ENCODE peak calls at places on chromosomes 5 and 9, in eight cellular contexts. T is HCT116, M is neural progenitor cell, H is GM23248, Q is OCI-LY7, J is MM.1S, D is SK-N-SH, N is PC-3. L is an unnamed sample. For H3K9me3, the result is how much of the 10 kb centered on the place peaks cover.

GRCh38 chr9:121169094-121169601 is 32.5 kb downstream of the RAB14 start:
- DNase-seq in D (peak), H (peak), M (no peak), Q (peak), J (no peak), N (peak), T (no peak), L (no peak)

GRCh38 chr9:37801287-37801850 is 772 bp downstream of the DCAF10 start:
- DNase-seq in D (peak), J (peak), H (peak), M (peak), N (peak), Q (peak), T (no peak), L (peak)

GRCh38 chr9:71672573-71672972 is 95.7 kb downstream of the CEMIP2 start:
- DNase-seq in D (no peak), Q (no peak), H (no peak), T (no peak), M (no peak), N (no peak), J (no peak), L (no peak)

GRCh38 chr5:1484416-1485319 is 39.1 kb downstream of the LPCAT1 start:
- DNase-seq in D (no peak), H (no peak), T (no peak), J (no peak), M (no peak), N (no peak), Q (peak), L (no peak)

GRCh38 chr5:72467987-72468386 is 39.2 kb downstream of the ZNF366 start:
- DNase-seq in Q (no peak), M (no peak), N (peak), H (peak), T (no peak), J (no peak), D (no peak), L (no peak)

GRCh38 chr9:134591082-134591571 is 50.5 kb upstream of the COL5A1 start:
- DNase-seq in H (peak), Q (no peak), J (no peak), M (peak), D (no peak), N (no peak), T (no peak), L (no peak)

GRCh38 chr5:55102345-55102744 is at the start of gene GZMA:
- DNase-seq in J (peak), H (no peak), N (no peak), M (no peak), T (no peak), Q (no peak), D (no peak), L (no peak)

GRCh38 chr5:15835514-15835913 is 335.5 kb downstream of the FBXL7 start:
- DNase-seq in D (no peak), Q (no peak), H (peak), J (no peak), T (no peak), M (no peak), N (no peak), L (no peak)

GRCh38 chr9:125835655-125836054 is 88.5 kb downstream of the PBX3 start:
- DNase-seq in J (no peak), T (no peak), D (no peak), H (no peak), Q (no peak), N (no peak), M (no peak), L (no peak)

GRCh38 chr5:122099060-122099790 is 21.2 kb upstream of the LOX start:
- DNase-seq in J (no peak), M (no peak), D (no peak), H (peak), Q (no peak), N (peak), T (peak), L (peak)

GRCh38 chr5:174306345-174307030 is 261.0 kb downstream of the NSG2 start:
- DNase-seq in D (no peak), Q (no peak), H (no peak), T (no peak), J (no peak), M (no peak), N (no peak), L (no peak)

GRCh38 chr5:131303537-131303936 is 39.7 kb downstream of the CDC42SE2 start:
- DNase-seq in J (no peak), Q (no peak), H (peak), N (no peak), M (no peak), D (no peak), T (no peak), L (no peak)

GRCh38 chr5:96855041-96855872 is 21.0 kb upstream of the ERAP2 start:
- DNase-seq in H (peak), N (peak), J (no peak), Q (no peak), M (no peak), T (no peak), D (no peak), L (no peak)

GRCh38 chr9:86854898-86855523 is 92.3 kb downstream of the GAS1 start:
- DNase-seq in T (no peak), H (peak), D (peak), J (no peak), Q (no peak), M (peak), N (peak), L (peak)

GRCh38 chr9:134630393-134630790 is 11.2 kb upstream of the COL5A1 start:
- DNase-seq in Q (no peak), T (no peak), D (no peak), N (no peak), H (no peak), M (no peak), J (no peak), L (no peak)

GRCh38 chr5:175867587-175868347 is 3.6 kb upstream of the CPLX2 start:
- DNase-seq in M (peak), D (peak), J (no peak), T (peak), H (peak), N (peak), Q (peak), L (peak)

GRCh38 chr5:79935992-79936643 is 54.9 kb downstream of the MTX3 start:
- DNase-seq in D (no peak), H (peak), N (no peak), M (no peak), T (no peak), Q (no peak), J (no peak), L (peak)

GRCh38 chr5:94793113-94793815 is 174.8 kb downstream of the SLF1 start:
- DNase-seq in D (no peak), J (peak), N (peak), M (no peak), T (no peak), Q (peak), H (peak), L (no peak)

GRCh38 chr9:129888809-129889460 is 53.7 kb downstream of the USP20 start:
- DNase-seq in D (no peak), J (no peak), T (no peak), Q (no peak), N (no peak), H (no peak), M (no peak), L (no peak)

GRCh38 chr5:6736524-6737042 is 23.4 kb downstream of the TENT4A start:
- DNase-seq in Q (no peak), D (no peak), J (no peak), N (no peak), H (no peak), M (no peak), T (no peak), L (no peak)

GRCh38 chr5:95986937-95987520 is 25.4 kb upstream of the ELL2 start:
- DNase-seq in N (no peak), H (no peak), M (no peak), Q (no peak), D (no peak), J (no peak), T (no peak), L (peak)

GRCh38 chr9:129323376-129323998 is 145.4 kb upstream of the IER5L start:
- DNase-seq in H (peak), T (no peak), Q (no peak), M (no peak), N (no peak), J (no peak), D (no peak), L (no peak)

GRCh38 chr9:132011896-132012295 is 67.8 kb downstream of the MED27 start:
- DNase-seq in N (no peak), J (no peak), M (no peak), Q (peak), D (no peak), H (no peak), T (no peak), L (no peak)

GRCh38 chr5:69359699-69360098 is 9.6 kb downstream of the AK6 start:
- DNase-seq in N (no peak), T (no peak), D (no peak), Q (no peak), M (no peak), J (no peak), H (no peak), L (no peak)

DNA sequence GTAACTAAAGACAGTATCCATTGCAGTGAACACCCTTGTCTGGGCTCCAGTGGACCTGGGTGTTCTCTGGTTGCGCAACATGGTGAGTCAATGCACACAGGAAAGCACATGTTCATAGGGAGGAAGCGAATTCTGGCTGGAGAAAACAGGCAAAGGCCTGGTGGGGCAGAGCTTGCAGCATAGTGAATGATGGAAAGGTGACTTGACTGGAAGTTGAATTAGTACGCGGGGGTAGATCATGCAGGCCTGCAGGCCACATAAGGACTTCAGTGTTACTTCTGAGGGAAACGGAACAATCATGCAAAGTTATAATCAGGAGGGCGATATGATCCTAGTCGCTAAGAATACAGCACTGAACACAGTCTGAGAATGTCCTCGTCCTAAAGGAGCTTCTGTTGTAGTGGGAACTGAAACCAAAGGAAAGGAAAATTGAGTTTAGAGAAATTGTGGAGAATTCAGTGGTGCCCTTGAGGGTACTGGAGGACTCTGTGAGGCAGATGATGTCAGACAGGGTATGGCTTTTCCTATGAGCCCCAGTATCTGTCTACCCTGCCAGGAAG is 71.9 kb upstream of the RANBP3L start:
- DNase-seq in Q (no peak), M (no peak), J (no peak), D (no peak), H (peak), T (no peak), N (peak), L (peak)
- TF ChIP-seq EZH2phosphoT487 in Q (no peak), M (no peak), J (no peak), D (no peak), H (no peak), T (no peak), N (no peak), L (no peak)

GRCh38 chr9:137211532-137211931 is 6.0 kb downstream of the NDOR1 start:
- DNase-seq in M (no peak), T (no peak), Q (no peak), D (no peak), N (no peak), J (no peak), H (no peak), L (no peak)
- H3K9me3 ChIP-seq in M (under half), T (under half), Q (under half), D (under half), N (under half), J (under half), H (under half), L (under half)

GRCh38 chr5:99020698-99021048 is 91.9 kb upstream of the CHD1 start:
- DNase-seq in D (no peak), M (no peak), N (peak), T (no peak), Q (no peak), H (no peak), J (no peak), L (peak)

GRCh38 chr5:99022250-99022649 is 93.4 kb upstream of the CHD1 start:
- DNase-seq in N (no peak), D (no peak), M (no peak), H (no peak), Q (no peak), J (no peak), T (no peak), L (no peak)

GRCh38 chr5:99019812-99020697 is 91.2 kb upstream of the CHD1 start:
- DNase-seq in T (peak), H (peak), J (no peak), D (no peak), N (peak), M (no peak), Q (no peak), L (peak)

GRCh38 chr5:99029172-99029571 is 100.4 kb upstream of the CHD1 start:
- DNase-seq in T (no peak), N (no peak), J (no peak), D (no peak), Q (no peak), H (no peak), M (no peak), L (no peak)

GRCh38 chr5:99025298-99026045 is 96.7 kb upstream of the CHD1 start:
- DNase-seq in N (peak), Q (no peak), D (no peak), M (no peak), T (no peak), J (no peak), H (no peak), L (peak)
- TF ChIP-seq EZH2phosphoT487 in N (no peak), Q (no peak), D (no peak), M (no peak), T (no peak), J (no peak), H (no peak), L (no peak)

GRCh38 chr9:98887918-98888510 is 55.7 kb upstream of the COL15A1 start:
- DNase-seq in D (no peak), T (no peak), J (no peak), Q (no peak), M (no peak), H (peak), N (peak), L (peak)
- H3K9me3 ChIP-seq in D (under half), T (under half), J (under half), Q (under half), M (under half), H (under half), N (under half), L (under half)

GRCh38 chr9:90805006-90805993 is 3.7 kb downstream of the SYK start:
- DNase-seq in J (no peak), T (no peak), H (no peak), M (no peak), Q (peak), D (peak), N (no peak), L (no peak)
- TF ChIP-seq EZH2phosphoT487 in J (no peak), T (no peak), H (no peak), M (no peak), Q (no peak), D (no peak), N (no peak), L (no peak)

DNA sequence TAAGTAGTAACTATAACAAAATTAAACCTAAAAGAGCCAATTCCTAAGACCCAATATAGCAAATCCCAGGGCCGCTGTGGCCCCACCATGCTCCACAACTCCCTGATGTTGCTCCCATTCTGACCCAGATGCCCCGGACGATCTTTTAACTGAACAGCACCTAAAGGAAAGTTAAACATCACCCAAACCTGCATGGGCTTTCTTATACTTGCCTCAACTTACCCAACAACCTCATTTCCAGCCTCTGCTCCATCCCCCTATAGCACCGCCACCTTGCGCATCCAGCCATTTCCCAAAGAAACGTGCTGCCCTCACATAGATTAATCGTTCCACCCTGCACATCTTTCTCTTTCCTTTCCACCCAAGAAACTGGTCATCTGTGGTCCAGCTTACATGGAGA is 54.6 kb downstream of the ZNF354C start:
- DNase-seq in J (no peak), N (no peak), Q (no peak), M (no peak), D (no peak), T (no peak), H (no peak), L (no peak)
- H3K9me3 ChIP-seq in J (under half), N (under half), Q (under half), M (under half), D (under half), T (under half), H (under half), L (under half)